ENCODE peak calls at places on chromosomes 11 and 22, in four cellular contexts. K, F, Y and G are unnamed samples.

GRCh38 chr11:12329169-12329568 is 48.2 kb upstream of the PARVA start:
- DNase-seq in K (no peak), F (no peak), Y (no peak), G (no peak)

GRCh38 chr11:35009191-35009940 is 92.9 kb downstream of the PDHX start:
- DNase-seq in F (peak), K (peak), Y (no peak), G (peak)

GRCh38 chr11:117642396-117642795 is 154.6 kb downstream of the DSCAML1 start:
- DNase-seq in K (no peak), Y (no peak), F (no peak), G (no peak)

GRCh38 chr22:35432226-35432905 is 32.4 kb downstream of the MCM5 start:
- DNase-seq in F (no peak), Y (no peak), K (no peak), G (no peak)

GRCh38 chr22:36911887-36912661 is 1.4 kb upstream of the CSF2RB start:
- DNase-seq in K (no peak), F (peak), Y (no peak), G (peak)

GRCh38 chr22:20173720-20174119 is 22.9 kb upstream of the CCDC188 start:
- DNase-seq in F (no peak), Y (no peak), K (no peak), G (no peak)

GRCh38 chr11:115616941-115617340 is 112.7 kb upstream of the CADM1 start:
- DNase-seq in K (peak), Y (no peak), F (peak), G (no peak)

GRCh38 chr11:59394186-59394585 is 32.0 kb downstream of the OR5A2 start:
- DNase-seq in Y (no peak), F (no peak), K (no peak), G (no peak)

GRCh38 chr11:112320668-112321067 is 60.0 kb upstream of the PLET1 start:
- DNase-seq in K (peak), Y (peak), F (peak), G (peak)

GRCh38 chr22:49705631-49706352 is 121.9 kb downstream of the BRD1 start:
- DNase-seq in F (no peak), Y (no peak), K (no peak), G (no peak)

GRCh38 chr11:119618208-119618909 is 110.6 kb downstream of the NECTIN1 start:
- DNase-seq in Y (peak), F (no peak), K (no peak), G (no peak)

GRCh38 chr11:95412074-95412473 is 181.1 kb upstream of the SESN3 start:
- DNase-seq in K (no peak), Y (no peak), F (no peak), G (no peak)

GRCh38 chr11:18013790-18014507 is 1.1 kb upstream of the SERGEF start:
- DNase-seq in K (no peak), F (no peak), Y (no peak), G (peak)

GRCh38 chr11:76670475-76671235 is at the start of gene LRRC32:
- DNase-seq in Y (peak), K (no peak), F (no peak), G (no peak)

GRCh38 chr22:28802595-28803087 is 2.3 kb upstream of the XBP1 start:
- DNase-seq in Y (no peak), K (no peak), F (no peak), G (no peak)

GRCh38 chr11:100932474-100933100 is 197.0 kb downstream of the PGR start:
- DNase-seq in F (peak), K (peak), Y (no peak), G (peak)

GRCh38 chr22:23831781-23832180 is 7.0 kb downstream of the DERL3 start:
- DNase-seq in F (no peak), K (no peak), Y (peak), G (no peak)

GRCh38 chr11:69424748-69425147 is 56.7 kb upstream of the LINC01488 start:
- DNase-seq in K (no peak), Y (no peak), F (no peak), G (no peak)

GRCh38 chr11:44327730-44328691 is 18.1 kb upstream of the ALX4 start:
- DNase-seq in F (no peak), Y (no peak), K (no peak), G (no peak)

GRCh38 chr11:58525037-58525614 is 17.2 kb upstream of the OR5B21 start:
- DNase-seq in K (no peak), Y (no peak), F (no peak), G (no peak)

GRCh38 chr11:120819003-120819402 is 204.9 kb upstream of the TBCEL start:
- DNase-seq in Y (no peak), F (no peak), K (no peak), G (no peak)

GRCh38 chr11:405976-406795 is 8.6 kb downstream of the SIGIRR start:
- DNase-seq in Y (peak), F (no peak), K (no peak), G (no peak)

GRCh38 chr22:41746563-41747400 is 47.5 kb downstream of the MEI1 start:
- DNase-seq in Y (peak), K (peak), F (peak), G (peak)

GRCh38 chr11:18612394-18612793 is 12.8 kb downstream of the MISFA start:
- DNase-seq in F (no peak), K (peak), Y (no peak), G (no peak)

GRCh38 chr22:33302049-33302545 is 243.9 kb upstream of the SYN3 start:
- DNase-seq in Y (peak), K (peak), F (peak), G (peak)

GRCh38 chr11:16034074-16034473 is 322.3 kb downstream of the SOX6 start:
- DNase-seq in Y (no peak), F (no peak), K (no peak), G (no peak)

GRCh38 chr22:48615171-48616008 is 1212.3 kb downstream of the BRD1 start:
- DNase-seq in Y (no peak), F (no peak), K (no peak), G (no peak)

GRCh38 chr11:95486979-95487378 is 256.0 kb upstream of the SESN3 start:
- DNase-seq in K (no peak), F (no peak), Y (no peak), G (no peak)

GRCh38 chr11:115645631-115646271 is 141.5 kb upstream of the CADM1 start:
- DNase-seq in Y (no peak), F (no peak), K (no peak), G (no peak)

GRCh38 chr11:70191495-70192140 is 11.5 kb upstream of the FADD start:
- DNase-seq in Y (peak), K (peak), F (peak), G (peak)

GRCh38 chr22:27867114-27867957 is 51.7 kb downstream of the PITPNB start:
- DNase-seq in K (no peak), Y (no peak), F (no peak), G (peak)

GRCh38 chr11:19713221-19714092 is 820 bp downstream of the NAV2 start:
- DNase-seq in K (no peak), Y (no peak), F (no peak), G (no peak)

GRCh38 chr11:69465236-69466000 is 16.0 kb upstream of the LINC01488 start:
- DNase-seq in Y (no peak), F (no peak), K (no peak), G (no peak)

GRCh38 chr11:59866397-59866796 is at the start of gene TCN1:
- DNase-seq in F (no peak), Y (no peak), K (no peak), G (no peak)

GRCh38 chr11:117616979-117617378 is 180.0 kb downstream of the DSCAML1 start:
- DNase-seq in Y (no peak), F (no peak), K (no peak), G (no peak)

GRCh38 chr22:46456818-46457163 is 80.6 kb downstream of the CELSR1 start:
- DNase-seq in F (no peak), K (no peak), Y (no peak), G (no peak)

GRCh38 chr11:19844012-19844411 is 131.4 kb downstream of the NAV2 start:
- DNase-seq in Y (no peak), F (no peak), K (no peak), G (no peak)

GRCh38 chr11:124760806-124761205 is 1.3 kb downstream of the ESAM start:
- DNase-seq in K (no peak), Y (no peak), F (no peak), G (no peak)

GRCh38 chr11:57476883-57477506 is 16.7 kb downstream of the RTN4RL2 start:
- DNase-seq in F (no peak), Y (no peak), K (peak), G (no peak)

GRCh38 chr11:8033312-8033715 is 46.2 kb downstream of the EIF3F start:
- DNase-seq in Y (peak), K (peak), F (peak), G (peak)

DNA sequence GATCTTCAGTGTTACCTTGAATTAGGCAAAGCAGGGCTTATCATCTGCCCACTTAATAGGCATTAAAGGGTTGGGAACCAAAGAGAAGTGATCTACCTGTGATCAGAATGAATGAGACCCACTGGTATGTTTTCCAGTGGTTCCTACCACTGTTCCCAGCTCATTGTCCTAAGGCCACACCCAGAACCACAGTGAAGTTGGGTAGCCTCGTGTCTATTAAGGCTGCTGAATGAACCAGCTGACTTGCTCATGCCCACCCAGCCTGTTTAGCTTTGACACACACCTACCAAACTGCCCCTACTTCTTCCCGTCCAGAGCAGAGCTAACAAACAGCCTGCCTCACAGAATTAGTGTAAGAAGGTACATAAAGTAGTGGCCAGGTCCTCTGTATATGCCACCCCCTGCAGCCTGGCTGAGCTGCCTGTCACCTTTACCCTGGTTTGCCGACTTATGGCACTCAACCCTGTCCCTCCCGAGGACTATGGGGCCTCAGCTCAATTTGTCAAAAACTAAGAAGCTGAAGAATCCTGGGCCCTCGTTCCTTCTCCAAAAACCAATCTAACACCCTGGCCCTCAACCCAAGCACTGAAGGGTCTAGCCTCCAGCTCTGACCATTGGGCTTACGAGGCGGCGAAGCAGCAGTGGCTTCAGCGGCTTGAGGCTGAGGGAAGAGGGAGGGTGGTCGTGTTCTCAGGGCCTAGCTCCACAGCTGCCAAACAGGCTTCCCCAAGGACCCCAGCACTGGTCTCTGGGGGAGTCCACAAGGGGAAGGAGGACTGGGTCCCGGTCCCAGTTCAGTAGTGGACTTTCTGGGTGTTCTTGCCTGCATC is 9.8 kb downstream of the UCP2 start:
- DNase-seq in F (no peak), K (no peak), Y (no peak), G (no peak)
- H3K4me3 ChIP-seq in F (no peak), K (no peak), Y (no peak), G (no peak)

GRCh38 chr11:114447444-114447843 is 8.2 kb downstream of the REXO2 start:
- DNase-seq in F (peak), Y (no peak), K (no peak), G (peak)
- TF ChIP-seq CTCF in F (no peak), Y (no peak), K (no peak), G (no peak)

GRCh38 chr11:131656839-131657211 is 286.4 kb downstream of the NTM start:
- DNase-seq in Y (no peak), K (no peak), F (no peak), G (no peak)

GRCh38 chr11:131656179-131656838 is 285.9 kb downstream of the NTM start:
- DNase-seq in F (no peak), K (no peak), Y (no peak), G (no peak)

GRCh38 chr11:131653244-131653643 is 282.8 kb downstream of the NTM start:
- DNase-seq in K (no peak), F (no peak), Y (no peak), G (no peak)

GRCh38 chr11:131652231-131652630 is 281.8 kb downstream of the NTM start:
- DNase-seq in Y (no peak), F (no peak), K (no peak), G (no peak)

GRCh38 chr11:131654849-131655248 is 284.4 kb downstream of the NTM start:
- DNase-seq in K (no peak), F (no peak), Y (no peak), G (no peak)
- H3K4me3 ChIP-seq in K (no peak), F (no peak), Y (no peak), G (no peak)

GRCh38 chr11:63912678-63913077 is 4.3 kb downstream of the RCOR2 start:
- DNase-seq in K (no peak), F (no peak), Y (no peak), G (no peak)
- TF ChIP-seq CTCF in K (no peak), F (no peak), Y (no peak), G (no peak)

GRCh38 chr11:2289350-2289749 is 12.4 kb downstream of the C11orf21 start:
- DNase-seq in K (no peak), Y (peak), F (no peak), G (no peak)
- H3K4me3 ChIP-seq in K (no peak), Y (no peak), F (no peak), G (no peak)

GRCh38 chr22:25060522-25061071 is 108.1 kb downstream of the KIAA1671 start:
- DNase-seq in F (no peak), K (no peak), Y (no peak), G (peak)
- TF ChIP-seq CTCF in F (no peak), K (no peak), Y (peak), G (peak)

GRCh38 chr11:61814958-61815789 is 1.6 kb downstream of the FADS1 start:
- DNase-seq in K (peak), F (peak), Y (peak), G (peak)
- H3K4me3 ChIP-seq in K (peak), F (peak), Y (peak), G (peak)

GRCh38 chr11:62195945-62196344 is 5.9 kb downstream of the SCGB1D1 start:
- DNase-seq in F (no peak), Y (no peak), K (no peak), G (no peak)
- TF ChIP-seq CTCF in F (no peak), Y (no peak), K (no peak), G (no peak)